ENCODE peak calls at places on chromosomes 7 and 10, in eight cellular contexts. O is body of pancreas; L is thoracic aorta; M is fibroblast of mammary gland; K is lower lobe of right lung; X is cardiac fibroblast; U is PC-9; Y is CD4-positive, alpha-beta T cell. J is an unnamed sample.

GRCh38 chr7:50539725-50540124 is 25.5 kb downstream of the DDC start:
- DNase-seq in O (no peak), L (no peak), M (no peak), K (no peak), X (no peak), U (no peak), Y (no peak), J (no peak)

GRCh38 chr7:50505553-50505952 is 55.4 kb upstream of the FIGNL1 start:
- DNase-seq in O (no peak), L (no peak), M (no peak), K (no peak), X (no peak), U (no peak), Y (no peak), J (no peak)

GRCh38 chr7:93245525-93246432 is 13.6 kb downstream of the VPS50 start:
- DNase-seq in O (no peak), L (no peak), M (peak; percentile 46), K (no peak), X (peak; percentile 53), U (no peak), Y (no peak), J (no peak)

GRCh38 chr7:156099085-156099484 is 286.8 kb upstream of the SHH start:
- DNase-seq in O (no peak), L (no peak), M (no peak), K (no peak), X (no peak), U (no peak), Y (no peak), J (no peak)

GRCh38 chr10:70958396-70958795 is 70.0 kb upstream of the PCBD1 start:
- DNase-seq in O (no peak), L (no peak), M (peak; percentile 37), K (no peak), X (no peak), U (no peak), Y (no peak), J (no peak)

GRCh38 chr7:34396437-34397064 is 261.5 kb upstream of the NPSR1 start:
- DNase-seq in O (no peak), L (no peak), M (no peak), K (no peak), X (no peak), U (no peak), Y (no peak), J (no peak)

GRCh38 chr7:2566348-2566889 is 7.6 kb downstream of the IQCE start:
- DNase-seq in O (no peak), L (no peak), M (peak; percentile 6), K (peak; percentile 10), X (no peak), U (no peak), Y (no peak), J (no peak)

GRCh38 chr7:79531116-79531515 is 77.6 kb upstream of the MAGI2 start:
- DNase-seq in O (no peak), L (no peak), M (no peak), K (no peak), X (no peak), U (no peak), Y (no peak), J (no peak)

GRCh38 chr7:99489235-99489634 is 10.8 kb downstream of the ZNF394 start:
- DNase-seq in O (no peak), L (no peak), M (no peak), K (no peak), X (no peak), U (no peak), Y (no peak), J (no peak)

GRCh38 chr10:97081621-97082235 is 104.0 kb downstream of the SLIT1 start:
- DNase-seq in O (peak; percentile 60), L (no peak), M (peak; percentile 55), K (no peak), X (peak; percentile 67), U (no peak), Y (peak; percentile 39), J (peak; percentile 18)

GRCh38 chr7:55020481-55020871 is 1.7 kb downstream of the EGFR start:
- DNase-seq in O (peak; percentile 76), L (no peak), M (peak; percentile 86), K (peak; percentile 64), X (peak; percentile 57), U (peak; percentile 88), Y (no peak), J (no peak)

GRCh38 chr7:79593819-79594218 is 140.4 kb upstream of the MAGI2 start:
- DNase-seq in O (no peak), L (no peak), M (peak; percentile 1), K (no peak), X (peak; percentile 6), U (no peak), Y (no peak), J (no peak)

GRCh38 chr10:3445688-3446087 is 273.1 kb upstream of the PITRM1 start:
- DNase-seq in O (no peak), L (no peak), M (peak; percentile 32), K (no peak), X (no peak), U (no peak), Y (no peak), J (no peak)

GRCh38 chr7:135147341-135147898 is 452 bp upstream of the TMEM140 start:
- DNase-seq in O (peak; percentile 16), L (no peak), M (peak; percentile 67), K (no peak), X (peak; percentile 63), U (no peak), Y (no peak), J (no peak)

GRCh38 chr10:31707578-31708411 is 220.8 kb downstream of the ARHGAP12 start:
- DNase-seq in O (no peak), L (no peak), M (peak; percentile 79), K (peak; percentile 76), X (peak; percentile 83), U (no peak), Y (no peak), J (peak; percentile 78)

GRCh38 chr7:54757711-54758110 is 1.3 kb downstream of the SEC61G start:
- DNase-seq in O (no peak), L (no peak), M (peak; percentile 12), K (no peak), X (no peak), U (no peak), Y (no peak), J (no peak)

GRCh38 chr7:28845106-28845505 is 113.0 kb downstream of the TRIL start:
- DNase-seq in O (no peak), L (no peak), M (no peak), K (no peak), X (no peak), U (no peak), Y (no peak), J (no peak)

GRCh38 chr7:143485500-143485899 is 7.8 kb downstream of the TAS2R41 start:
- DNase-seq in O (no peak), L (no peak), M (peak; percentile 64), K (peak; percentile 47), X (peak; percentile 13), U (no peak), Y (no peak), J (no peak)

GRCh38 chr7:4928445-4928844 is 30.5 kb downstream of the MMD2 start:
- DNase-seq in O (no peak), L (no peak), M (no peak), K (no peak), X (no peak), U (no peak), Y (no peak), J (no peak)

GRCh38 chr7:107622429-107622828 is 38.2 kb upstream of the SLC26A4 start:
- DNase-seq in O (no peak), L (no peak), M (peak; percentile 90), K (no peak), X (peak; percentile 80), U (peak; percentile 86), Y (no peak), J (no peak)

GRCh38 chr10:124732931-124733536 is 11.1 kb downstream of the FAM53B start:
- DNase-seq in O (no peak), L (peak; percentile 51), M (peak; percentile 70), K (peak; percentile 77), X (peak; percentile 37), U (no peak), Y (peak; percentile 61), J (peak; percentile 76)

GRCh38 chr10:126661841-126662520 is 8.5 kb downstream of the C10orf90 start:
- DNase-seq in O (no peak), L (no peak), M (peak; percentile 93), K (no peak), X (peak; percentile 61), U (no peak), Y (no peak), J (no peak)

GRCh38 chr10:22420787-22421517 is 75.7 kb downstream of the SPAG6 start:
- DNase-seq in O (no peak), L (no peak), M (peak; percentile 42), K (no peak), X (peak; percentile 51), U (no peak), Y (no peak), J (no peak)
- TF ChIP-seq CTCF in O (no peak), L (no peak), M (peak; percentile 26), K (peak; percentile 23), X (no peak), U (peak; percentile 46), Y (peak; percentile 52), J (no peak)

DNA sequence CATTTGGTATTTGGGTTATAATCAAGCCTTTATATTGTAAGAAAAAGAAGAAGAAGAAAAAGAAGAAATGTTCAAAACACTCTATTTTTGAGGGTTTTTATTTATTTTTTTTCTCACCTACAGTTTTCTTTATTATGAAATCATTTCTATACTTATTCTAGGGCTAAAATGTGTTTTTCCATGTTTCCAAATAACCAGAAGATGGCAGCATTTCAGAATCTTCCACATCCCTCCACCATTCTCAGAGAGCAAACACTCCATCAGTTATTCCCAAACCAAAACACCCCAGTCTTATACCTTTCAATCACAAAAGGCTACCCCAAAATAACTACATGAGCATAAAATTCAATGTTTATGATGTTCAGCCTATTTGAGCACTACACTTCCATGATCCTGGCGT is 38.7 kb upstream of the PPP1R17 start:
- DNase-seq in O (no peak), L (no peak), M (peak; percentile 11), K (no peak), X (peak; percentile 11), U (no peak), Y (no peak), J (no peak)
- TF ChIP-seq CTCF in O (no peak), L (no peak), M (peak; percentile 18), K (peak; percentile 18), X (no peak), U (no peak), Y (no peak), J (peak; percentile 6)

GRCh38 chr10:6701289-6701688 is 121.2 kb upstream of the PRKCQ start:
- DNase-seq in O (no peak), L (no peak), M (no peak), K (no peak), X (no peak), U (no peak), Y (no peak), J (no peak)
- TF ChIP-seq CTCF in O (no peak), L (no peak), M (no peak), K (no peak), X (no peak), U (peak; percentile 44), Y (no peak), J (no peak)

DNA sequence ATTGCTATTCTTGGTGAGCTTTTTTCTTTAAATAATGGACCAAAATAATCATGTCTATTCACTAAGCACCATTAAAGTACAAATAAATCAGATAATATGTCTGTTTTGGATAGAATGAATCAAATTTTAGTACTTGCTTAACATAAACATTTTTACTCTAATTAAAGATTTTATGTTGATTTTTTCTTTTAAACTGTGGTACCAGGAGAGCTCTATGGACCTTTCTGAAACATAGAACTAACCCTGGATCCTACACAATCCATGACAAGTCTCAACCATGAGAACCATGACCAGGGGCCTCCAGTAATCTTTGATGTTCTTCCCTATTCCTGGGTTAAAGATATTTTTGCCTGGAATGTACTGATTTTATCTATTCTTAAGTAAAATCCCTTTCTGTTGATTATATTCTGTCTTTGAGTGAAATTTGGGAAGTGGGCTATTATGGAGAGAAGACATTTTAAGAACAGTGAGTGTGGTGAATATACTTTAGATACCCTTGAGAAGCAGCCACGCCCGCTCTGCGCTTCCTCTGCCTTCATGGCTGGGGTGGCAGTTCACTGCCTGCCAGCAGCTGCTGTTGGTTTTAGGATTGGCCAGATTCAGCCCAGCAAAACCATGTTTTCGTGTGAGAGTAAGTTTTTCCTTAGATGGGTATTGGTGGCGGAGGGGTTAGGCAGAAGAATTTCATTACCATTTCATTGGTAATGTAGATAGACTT is 42.2 kb upstream of the BHLHA15 start:
- DNase-seq in O (no peak), L (no peak), M (no peak), K (no peak), X (no peak), U (no peak), Y (no peak), J (no peak)
- TF ChIP-seq CTCF in O (no peak), L (no peak), M (no peak), K (no peak), X (no peak), U (peak; percentile 31), Y (no peak), J (no peak)

J was measured in GM12864.